ENCODE peak calls at places on chromosome 10, in nine cellular contexts. J is transverse colon, E is mesenchymal stem cell, Z is testis, U is PC-3, O is iPS DF 6.9, K is heart left ventricle, I is fibroblast of lung, C is right cardiac atrium. R is an unnamed sample. For H3K4me1, the result is how much of the 10 kb centered on the place peaks cover.

GRCh38 chr10:128481152-128481551 is 354.9 kb upstream of the MKI67 start:
- DNase-seq in I (no peak), E (no peak), K (no peak), C (no peak), U (no peak), J (no peak), Z (no peak), O (no peak), R (no peak)

GRCh38 chr10:44801383-44802327 is 109.5 kb upstream of the TMEM72 start:
- DNase-seq in E (peak), Z (peak), U (peak), K (peak), C (peak), O (no peak), I (peak), J (peak), R (peak)

GRCh38 chr10:70578371-70578947 is 24.1 kb downstream of the PRF1 start:
- DNase-seq in Z (no peak), O (no peak), I (peak), E (peak), C (no peak), K (no peak), J (peak), U (peak), R (no peak)

GRCh38 chr10:71433116-71433982 is 36.6 kb downstream of the CDH23 start:
- DNase-seq in C (no peak), I (no peak), K (peak), J (no peak), U (no peak), E (no peak), Z (peak), O (no peak), R (no peak)

GRCh38 chr10:86644412-86645110 is 9.8 kb upstream of the OPN4 start:
- DNase-seq in J (no peak), U (no peak), I (peak), K (no peak), E (peak), C (no peak), O (no peak), Z (peak), R (no peak)

GRCh38 chr10:110211455-110211843 is 4.0 kb downstream of the MXI1 start:
- DNase-seq in C (no peak), J (no peak), Z (no peak), K (no peak), O (no peak), U (no peak), I (no peak), E (no peak), R (no peak)

GRCh38 chr10:21751341-21752310 is 217.6 kb downstream of the MLLT10 start:
- DNase-seq in K (no peak), O (peak), J (peak), Z (no peak), U (peak), I (no peak), E (no peak), C (no peak), R (no peak)

GRCh38 chr10:70537398-70538194 is 59.0 kb downstream of the PALD1 start:
- DNase-seq in J (peak), Z (peak), I (no peak), U (peak), C (no peak), E (no peak), K (no peak), O (peak), R (peak)

GRCh38 chr10:122181901-122182799 is 88.9 kb upstream of the BTBD16 start:
- DNase-seq in J (no peak), U (peak), E (peak), K (no peak), I (peak), C (no peak), Z (no peak), O (no peak), R (no peak)

GRCh38 chr10:131943021-131943814 is 38.5 kb downstream of the BNIP3 start:
- DNase-seq in J (no peak), E (peak), C (no peak), O (peak), Z (peak), U (peak), I (no peak), K (no peak), R (peak)

GRCh38 chr10:10270071-10270470 is 747.6 kb upstream of the CELF2 start:
- DNase-seq in I (no peak), J (no peak), C (no peak), U (no peak), K (no peak), O (no peak), Z (no peak), E (no peak), R (no peak)

GRCh38 chr10:30639946-30640786 is 10.6 kb upstream of the LYZL2 start:
- DNase-seq in J (no peak), E (peak), U (peak), I (peak), O (peak), C (no peak), K (no peak), Z (no peak), R (no peak)

GRCh38 chr10:123642293-123642692 is 23.9 kb upstream of the GPR26 start:
- DNase-seq in Z (peak), I (no peak), K (no peak), U (peak), O (no peak), J (no peak), E (no peak), C (no peak), R (peak)

GRCh38 chr10:132322621-132323048 is 9.4 kb upstream of the LRRC27 start:
- DNase-seq in O (no peak), Z (no peak), E (peak), J (no peak), U (no peak), K (no peak), I (no peak), C (no peak), R (no peak)

GRCh38 chr10:37871143-37871542 is 13.7 kb upstream of the ZNF248 start:
- DNase-seq in Z (no peak), U (no peak), I (no peak), C (no peak), E (no peak), J (no peak), K (no peak), O (no peak), R (no peak)

GRCh38 chr10:97124211-97124610 is 61.5 kb downstream of the SLIT1 start:
- DNase-seq in K (no peak), Z (no peak), O (no peak), J (no peak), E (no peak), U (no peak), C (no peak), I (no peak), R (no peak)

GRCh38 chr10:373516-374309 is 238.5 kb downstream of the ZMYND11 start:
- DNase-seq in O (no peak), J (peak), Z (no peak), U (peak), I (peak), C (no peak), K (no peak), E (peak), R (peak)

GRCh38 chr10:133231946-133232574 is 2.0 kb downstream of the UTF1 start:
- DNase-seq in Z (no peak), U (no peak), J (no peak), E (no peak), C (no peak), I (no peak), K (no peak), O (no peak), R (no peak)

GRCh38 chr10:7277874-7278273 is 133.0 kb downstream of the SFMBT2 start:
- DNase-seq in J (no peak), C (no peak), I (no peak), Z (no peak), O (no peak), K (no peak), U (no peak), E (no peak), R (no peak)

GRCh38 chr10:43417950-43418768 is 9.2 kb upstream of the HNRNPF start:
- DNase-seq in Z (no peak), E (no peak), O (no peak), J (no peak), U (no peak), I (no peak), C (no peak), K (no peak), R (no peak)

DNA sequence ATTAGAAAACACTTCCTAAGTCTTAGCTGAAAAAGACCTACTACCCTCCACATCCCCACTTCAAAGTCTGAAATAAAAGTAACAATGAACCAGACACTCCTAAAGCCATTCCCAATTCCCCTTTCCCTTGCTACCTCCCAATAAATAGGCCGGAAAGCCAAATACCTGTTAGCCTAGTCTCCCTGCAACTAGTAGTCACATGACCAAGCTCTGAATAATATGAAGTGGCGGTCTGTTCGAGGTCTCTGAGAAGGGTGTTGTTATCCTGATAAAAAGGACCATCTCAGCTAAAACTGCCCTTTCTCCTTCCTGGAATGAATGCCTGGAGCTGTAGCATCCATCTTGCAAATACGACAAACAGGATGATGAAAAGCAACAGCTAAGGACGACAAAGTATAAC is 6.1 kb downstream of the KIF5B start:
- DNase-seq in O (no peak), U (no peak), E (no peak), Z (no peak), C (no peak), K (no peak), J (no peak), I (peak), R (no peak)
- H3K4me1 ChIP-seq in O (under half), U (under half), E (under half), Z (under half), C (under half), K (half or more), J (half or more), I (under half), R (under half)

GRCh38 chr10:75236178-75236825 is 545 bp upstream of the COMTD1 start:
- DNase-seq in C (no peak), J (no peak), E (no peak), I (no peak), K (no peak), O (no peak), Z (no peak), U (no peak), R (no peak)

GRCh38 chr10:75235375-75236177 is at the start of gene COMTD1:
- DNase-seq in E (peak), Z (peak), O (peak), C (peak), I (peak), K (peak), U (peak), J (peak), R (peak)

GRCh38 chr10:75233444-75234016 is 2.2 kb downstream of the COMTD1 start:
- DNase-seq in E (no peak), O (no peak), Z (no peak), J (no peak), I (no peak), C (no peak), K (no peak), U (peak), R (peak)

GRCh38 chr10:75234017-75234682 is 1.6 kb downstream of the COMTD1 start:
- DNase-seq in J (peak), U (peak), I (peak), K (peak), C (peak), Z (peak), O (no peak), E (peak), R (peak)

DNA sequence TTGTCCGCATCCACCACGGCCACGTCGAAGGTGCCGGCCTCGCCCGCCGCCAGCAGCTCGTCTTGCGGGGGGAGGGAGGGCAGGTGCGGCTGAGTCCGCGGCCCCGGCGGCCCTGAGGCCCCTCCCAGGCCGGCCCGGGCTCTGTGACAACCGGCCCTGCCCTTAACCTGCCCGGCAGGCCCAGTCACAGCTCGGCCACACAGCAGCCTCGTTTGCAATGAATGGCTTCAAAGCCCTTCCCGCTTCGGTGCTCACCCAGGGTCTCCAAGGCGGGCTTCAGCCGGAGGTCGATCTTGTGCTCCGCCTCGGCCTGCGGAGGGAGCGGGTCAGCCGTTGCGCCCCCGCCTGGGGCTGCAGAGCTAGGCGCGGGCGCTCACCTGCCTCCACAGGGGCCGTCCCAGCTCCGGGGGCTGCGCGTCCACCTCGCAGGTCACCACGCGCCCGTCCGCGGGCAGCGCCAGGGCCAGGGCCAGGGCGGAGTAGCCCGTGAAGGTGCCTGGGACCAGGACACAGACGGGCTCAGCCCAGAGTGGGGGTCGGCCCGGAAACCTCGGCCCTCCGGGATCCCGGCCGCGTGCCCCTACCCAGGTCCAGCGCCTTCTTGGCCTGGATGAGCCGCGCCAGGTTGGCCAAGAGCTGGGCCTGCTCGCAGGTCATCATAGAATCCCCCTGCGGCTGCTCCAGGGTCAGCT is 928 bp downstream of the COMTD1 start:
- DNase-seq in E (no peak), U (peak), O (no peak), K (peak), Z (peak), J (peak), C (no peak), I (no peak), R (no peak)
- H3K4me1 ChIP-seq in E (under half), U (under half), O (under half), K (under half), Z (under half), J (under half), C (under half), I (under half), R (under half)

GRCh38 chr10:79160191-79160590 is 91.4 kb downstream of the ZMIZ1 start:
- DNase-seq in C (no peak), Z (no peak), I (no peak), U (no peak), K (no peak), E (no peak), J (no peak), O (no peak), R (no peak)
- H3K4me1 ChIP-seq in C (half or more), Z (half or more), I (half or more), U (half or more), K (half or more), E (half or more), J (half or more), O (under half), R (half or more)

DNA sequence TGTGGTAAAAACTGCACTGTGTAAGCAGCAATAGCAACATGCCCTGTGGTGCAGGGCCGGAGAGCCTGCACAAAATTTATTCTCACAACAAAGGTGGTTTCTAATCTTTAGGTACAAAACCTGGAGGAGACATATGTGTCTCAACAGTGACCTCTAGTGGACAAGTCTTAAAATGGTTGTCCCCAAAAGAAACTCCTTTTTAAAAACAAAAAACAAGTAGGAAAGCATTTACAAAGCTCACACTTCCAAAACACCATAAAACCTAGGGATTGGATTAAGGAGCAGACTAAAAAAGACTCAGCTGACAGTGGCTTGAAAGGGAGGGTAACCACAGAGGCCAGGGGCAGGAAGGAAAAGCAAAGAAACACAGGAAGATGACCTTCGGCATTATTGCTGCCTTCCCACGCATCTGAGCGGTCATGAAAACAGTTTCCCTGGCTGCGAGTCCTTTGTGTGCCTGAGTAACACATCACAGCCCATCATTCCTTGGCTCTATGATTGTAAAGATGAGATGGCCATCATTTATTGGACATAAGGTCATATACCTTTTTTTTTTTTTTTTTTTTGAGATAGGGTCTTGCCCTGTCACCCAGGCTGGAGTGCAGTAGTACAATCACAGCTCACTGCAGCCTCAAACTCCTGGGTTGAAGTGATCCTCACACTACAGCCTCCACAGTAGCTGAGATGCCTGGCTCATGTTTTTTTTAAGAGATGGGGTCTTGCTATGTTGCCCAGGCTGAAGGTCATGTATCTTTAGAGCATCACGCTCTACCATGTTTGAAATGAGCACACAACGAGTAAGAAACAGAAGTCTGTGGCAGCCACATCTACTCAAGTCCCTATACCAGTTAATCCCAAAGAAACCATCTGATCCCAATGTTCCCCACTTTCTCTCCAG is 39.5 kb downstream of the RSU1 start:
- DNase-seq in C (peak), U (peak), O (peak), Z (no peak), K (peak), E (peak), J (no peak), I (peak), R (no peak)
- H3K4me1 ChIP-seq in C (under half), U (under half), O (under half), Z (under half), K (under half), E (under half), J (under half), I (under half), R (under half)

GRCh38 chr10:58813573-58813972 is 300.9 kb downstream of the BICC1 start:
- DNase-seq in Z (no peak), C (no peak), K (no peak), J (no peak), U (peak), O (no peak), I (no peak), E (no peak), R (no peak)
- H3K4me1 ChIP-seq in Z (under half), C (under half), K (under half), J (under half), U (half or more), O (under half), I (under half), E (under half), R (under half)

GRCh38 chr10:114521250-114521649 is 116.9 kb upstream of the AFAP1L2 start:
- DNase-seq in O (no peak), I (no peak), E (no peak), K (no peak), U (no peak), Z (no peak), C (no peak), J (no peak), R (no peak)
- H3K4me1 ChIP-seq in O (under half), I (under half), E (under half), K (half or more), U (under half), Z (under half), C (under half), J (half or more), R (under half)

GRCh38 chr10:88994034-88994433 is 3.4 kb downstream of the FAS start:
- DNase-seq in C (no peak), U (no peak), O (no peak), K (no peak), E (no peak), Z (no peak), J (no peak), I (peak), R (no peak)
- H3K4me1 ChIP-seq in C (under half), U (under half), O (under half), K (under half), E (under half), Z (under half), J (half or more), I (under half), R (under half)

GRCh38 chr10:125216897-125217296 is 56.5 kb upstream of the CTBP2 start:
- DNase-seq in U (no peak), J (no peak), Z (no peak), C (no peak), K (no peak), O (no peak), E (no peak), I (no peak), R (no peak)
- H3K4me1 ChIP-seq in U (under half), J (under half), Z (under half), C (under half), K (under half), O (under half), E (under half), I (under half), R (under half)

GRCh38 chr10:14579405-14579804 is 195.3 kb downstream of the FAM107B start:
- DNase-seq in E (no peak), O (no peak), C (no peak), K (no peak), J (no peak), I (no peak), Z (no peak), U (peak), R (no peak)

GRCh38 chr10:14583252-14583651 is 191.4 kb downstream of the FAM107B start:
- DNase-seq in O (no peak), I (no peak), J (peak), C (no peak), K (no peak), E (no peak), U (no peak), Z (no peak), R (no peak)

GRCh38 chr10:14580933-14581332 is 193.8 kb downstream of the FAM107B start:
- DNase-seq in K (no peak), I (no peak), E (no peak), Z (no peak), U (no peak), J (no peak), C (no peak), O (no peak), R (no peak)

GRCh38 chr10:14583967-14584366 is 190.7 kb downstream of the FAM107B start:
- DNase-seq in U (no peak), E (no peak), O (no peak), C (no peak), I (no peak), K (no peak), Z (no peak), J (no peak), R (no peak)

GRCh38 chr10:14581553-14581952 is 193.1 kb downstream of the FAM107B start:
- DNase-seq in U (no peak), K (no peak), J (no peak), C (no peak), Z (no peak), I (no peak), E (no peak), O (no peak), R (no peak)
- H3K4me1 ChIP-seq in U (under half), K (under half), J (under half), C (under half), Z (under half), I (under half), E (under half), O (under half), R (under half)